ENCODE peak calls at places on chromosomes 1 and 21, in four cellular contexts. E is GM12878, Z is H1, O is K562. A is an unnamed sample.

GRCh38 chr1:82160903-82161302 is 360.2 kb downstream of the ADGRL2 start:
- DNase-seq in E (no peak), O (no peak), Z (no peak), A (no peak)

GRCh38 chr1:212260557-212261342 is 24.5 kb upstream of the PPP2R5A start:
- DNase-seq in O (no peak), Z (no peak), E (no peak), A (no peak)

GRCh38 chr1:40823345-40823744 is 38.8 kb downstream of the CITED4 start:
- DNase-seq in O (no peak), E (no peak), Z (no peak), A (no peak)

GRCh38 chr1:59691261-59691660 is 123.5 kb upstream of the HOOK1 start:
- DNase-seq in O (no peak), Z (no peak), E (no peak), A (no peak)

GRCh38 chr1:32893198-32894018 is 7.1 kb downstream of the HPCA start:
- DNase-seq in E (no peak), O (peak), Z (peak), A (peak)

GRCh38 chr1:246001142-246001812 is 505.8 kb downstream of the SMYD3 start:
- DNase-seq in Z (no peak), O (no peak), E (no peak), A (no peak)

GRCh38 chr1:169648187-169648586 is 18.3 kb upstream of the SELP start:
- DNase-seq in E (no peak), Z (no peak), O (no peak), A (no peak)

GRCh38 chr1:67618285-67619018 is 66.5 kb upstream of the GADD45A start:
- DNase-seq in O (no peak), Z (peak), E (no peak), A (no peak)

GRCh38 chr1:117665523-117666274 is 59.9 kb downstream of the TENT5C start:
- DNase-seq in Z (no peak), O (no peak), E (no peak), A (no peak)

GRCh38 chr1:234597894-234598293 is 12.1 kb downstream of the IRF2BP2 start:
- DNase-seq in Z (no peak), E (no peak), O (peak), A (peak)

GRCh38 chr1:29425656-29426055 is 189.3 kb downstream of the PTPRU start:
- DNase-seq in Z (peak), O (peak), E (no peak), A (no peak)

GRCh38 chr1:221497051-221497450 is 244.8 kb downstream of the DUSP10 start:
- DNase-seq in Z (no peak), E (no peak), O (no peak), A (no peak)

GRCh38 chr1:216475659-216476276 is 52.5 kb upstream of the USH2A start:
- DNase-seq in O (no peak), Z (no peak), E (no peak), A (no peak)

GRCh38 chr1:235102993-235103411 is 25.6 kb downstream of the TOMM20 start:
- DNase-seq in E (no peak), O (no peak), Z (no peak), A (no peak)

GRCh38 chr1:175188936-175189335 is 3.6 kb downstream of the KIAA0040 start:
- DNase-seq in O (peak), Z (no peak), E (peak), A (no peak)

GRCh38 chr1:234727018-234727757 is 117.2 kb upstream of the IRF2BP2 start:
- DNase-seq in O (peak), Z (no peak), E (peak), A (no peak)

GRCh38 chr1:6245869-6246496 is 2.0 kb downstream of the HES3 start:
- DNase-seq in Z (peak), E (no peak), O (peak), A (peak)

GRCh38 chr1:24459551-24460266 is 42.9 kb upstream of the RCAN3 start:
- DNase-seq in E (no peak), Z (no peak), O (no peak), A (no peak)

GRCh38 chr1:27503033-27503432 is 13.1 kb upstream of the WASF2 start:
- DNase-seq in E (no peak), O (no peak), Z (no peak), A (no peak)

GRCh38 chr1:117565745-117566455 is 39.9 kb upstream of the TENT5C start:
- DNase-seq in E (no peak), Z (peak), O (no peak), A (peak)

GRCh38 chr1:245118066-245118465 is 36.7 kb upstream of the KIF26B start:
- DNase-seq in Z (no peak), E (no peak), O (no peak), A (no peak)

GRCh38 chr1:51675177-51675780 is 58.4 kb downstream of the OSBPL9 start:
- DNase-seq in Z (no peak), O (no peak), E (no peak), A (no peak)
- TF ChIP-seq NRF1 in Z (no peak), O (no peak), E (no peak), A (no peak)

DNA sequence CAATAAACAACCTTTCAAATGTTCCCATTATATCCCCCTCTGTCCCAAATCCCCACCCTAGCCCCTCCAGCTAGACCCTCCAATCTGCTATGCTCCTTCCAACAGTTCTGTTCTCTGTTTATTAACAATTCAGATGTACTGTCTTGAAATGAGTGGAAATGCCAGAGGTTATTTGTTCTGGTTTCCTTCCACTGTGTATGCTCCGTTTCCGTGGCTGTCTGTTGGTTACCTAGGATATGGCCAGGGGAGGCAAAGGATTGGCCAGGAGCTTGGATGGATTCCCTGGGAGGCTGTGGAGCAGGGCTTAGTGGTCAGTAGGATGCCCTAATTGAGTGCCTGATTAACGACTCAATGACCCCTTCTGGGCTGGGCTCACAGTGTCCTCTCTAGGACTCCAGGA is 115.2 kb downstream of the TGFB2 start:
- DNase-seq in O (no peak), E (no peak), Z (peak), A (peak)
- TF ChIP-seq NRF1 in O (no peak), E (no peak), Z (no peak), A (no peak)

GRCh38 chr1:226649780-226650179 is 89.3 kb downstream of the ITPKB start:
- DNase-seq in E (no peak), O (peak), Z (no peak), A (no peak)
- TF ChIP-seq NRF1 in E (no peak), O (no peak), Z (no peak), A (no peak)

GRCh38 chr21:33659550-33659949 is 17.2 kb downstream of the ITSN1 start:
- DNase-seq in O (no peak), E (no peak), Z (no peak), A (no peak)
- TF ChIP-seq NRF1 in O (no peak), E (no peak), Z (no peak), A (no peak)

DNA sequence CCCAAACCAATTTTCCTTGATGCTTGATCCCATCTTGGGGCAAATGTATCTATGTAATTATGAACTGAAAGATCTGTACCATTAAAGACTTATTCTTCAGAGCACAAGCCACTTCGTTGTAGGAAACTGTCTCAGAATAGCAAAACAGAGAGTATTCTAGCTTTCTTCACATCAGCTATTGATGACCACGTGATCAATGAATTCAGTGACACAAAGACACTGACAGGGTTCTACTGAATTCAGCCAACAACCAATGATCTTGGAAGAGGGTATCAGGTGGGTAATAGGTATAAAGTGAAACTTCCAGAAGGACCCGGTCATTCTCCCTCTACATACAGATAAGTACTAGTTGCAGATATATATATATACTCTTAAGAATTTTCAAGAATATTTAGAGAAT is 33.8 kb upstream of the SERTAD4 start:
- DNase-seq in O (no peak), E (no peak), Z (no peak), A (no peak)
- TF ChIP-seq NRF1 in O (no peak), E (no peak), Z (no peak), A (no peak)

DNA sequence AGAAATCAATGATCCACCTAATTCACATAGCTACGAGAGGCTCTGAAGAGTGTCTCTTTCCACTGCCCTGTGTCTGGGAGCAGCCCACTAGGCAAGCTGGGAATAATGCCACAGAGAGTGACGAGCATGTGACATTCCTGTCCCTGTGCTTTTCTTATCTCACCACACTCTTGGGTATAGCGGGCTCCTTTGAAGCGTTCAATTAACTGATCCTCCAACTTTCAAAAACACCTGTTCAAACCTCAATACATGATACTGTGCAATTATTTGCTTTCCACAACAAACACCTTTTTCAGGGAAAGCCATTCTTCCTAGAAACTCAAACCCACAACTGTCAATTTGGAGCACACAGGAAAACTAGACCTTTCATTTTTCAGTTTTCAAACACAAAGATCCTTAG is 43.4 kb downstream of the PLPP3 start:
- DNase-seq in E (no peak), O (no peak), Z (no peak), A (no peak)
- TF ChIP-seq NRF1 in E (no peak), O (no peak), Z (no peak), A (no peak)

GRCh38 chr1:191711961-191712360 is 446.3 kb upstream of the RGS18 start:
- DNase-seq in O (no peak), E (no peak), Z (no peak), A (no peak)

GRCh38 chr1:191709215-191709614 is 449.0 kb upstream of the RGS18 start:
- DNase-seq in Z (no peak), O (no peak), E (no peak), A (no peak)

DNA sequence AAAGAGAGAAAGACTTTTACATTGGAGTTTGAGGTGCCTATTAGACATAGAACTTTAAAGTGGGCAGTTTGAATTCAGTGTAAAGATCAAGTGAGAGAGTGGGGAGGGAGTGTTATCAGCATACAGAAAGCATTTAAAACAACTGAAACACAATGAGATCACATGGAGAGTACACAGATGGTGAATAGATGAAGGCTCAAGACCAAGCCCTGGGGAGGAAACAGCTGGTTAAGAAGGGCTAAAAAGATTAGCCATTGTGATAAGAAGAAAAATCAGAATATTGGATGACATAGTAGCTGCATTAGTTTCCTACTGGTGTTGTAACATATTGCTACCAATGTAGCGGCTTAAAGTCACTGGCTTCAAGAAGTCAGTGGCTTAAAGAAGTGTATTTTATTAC is 443.5 kb upstream of the RGS18 start:
- DNase-seq in O (no peak), Z (no peak), E (no peak), A (no peak)
- TF ChIP-seq NRF1 in O (no peak), Z (no peak), E (no peak), A (no peak)

GRCh38 chr1:156145622-156146005 is 7.8 kb upstream of the SEMA4A start:
- DNase-seq in Z (no peak), O (no peak), E (no peak), A (no peak)
- TF ChIP-seq NRF1 in Z (no peak), O (no peak), E (no peak), A (no peak)

GRCh38 chr21:45642122-45642813 is 1.3 kb upstream of the PCBP3 start:
- DNase-seq in O (no peak), E (no peak), Z (no peak), A (no peak)

GRCh38 chr21:45641480-45642035 is 2.0 kb upstream of the PCBP3 start:
- DNase-seq in O (no peak), Z (no peak), E (no peak), A (no peak)

GRCh38 chr21:45640888-45641479 is 2.5 kb upstream of the PCBP3 start:
- DNase-seq in E (peak), O (no peak), Z (peak), A (no peak)

GRCh38 chr21:45643021-45643980 is at the start of gene PCBP3:
- DNase-seq in Z (peak), E (peak), O (peak), A (peak)

GRCh38 chr21:45644041-45644906 is 749 bp downstream of the PCBP3 start:
- DNase-seq in Z (no peak), E (no peak), O (peak), A (peak)
- TF ChIP-seq NRF1 in Z (no peak), E (no peak), O (no peak), A (no peak)

DNA sequence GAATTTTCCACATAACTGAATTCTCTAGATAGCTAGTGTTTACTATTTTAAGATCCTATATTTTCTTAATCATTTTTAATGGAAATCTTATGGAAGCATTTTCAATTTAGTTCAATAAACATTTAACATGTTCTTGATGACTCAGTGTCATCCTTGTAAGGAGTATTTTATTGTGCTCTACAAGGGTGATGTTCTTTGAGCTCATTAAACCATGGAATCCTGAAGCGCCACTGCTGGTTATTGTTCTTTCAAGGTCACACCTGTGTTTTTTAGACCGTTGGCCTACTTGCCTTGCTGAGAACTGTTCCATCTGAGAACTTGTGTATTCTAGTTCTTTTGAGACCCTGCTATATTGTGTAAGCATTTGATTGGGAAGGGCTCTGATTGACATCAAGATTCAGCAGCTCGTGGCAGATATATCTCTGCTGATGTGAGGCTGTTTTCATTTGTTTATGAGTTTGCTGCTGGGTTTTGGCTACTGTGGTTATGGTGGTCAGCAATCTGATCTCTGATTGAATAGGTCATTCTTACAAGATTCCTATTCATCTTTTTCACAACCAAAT is 132.0 kb downstream of the GIPC2 start:
- DNase-seq in E (no peak), Z (no peak), O (no peak), A (no peak)
- TF ChIP-seq NRF1 in E (no peak), Z (no peak), O (no peak), A (no peak)

A was measured in SK-N-SH.